ENCODE peak calls at places on chromosome 15, in eight cellular contexts. One of them, this sample, is unnamed.
A peak's percentile ranks its signal among the peaks of the same experiment; 100 is the strongest.

GRCh38 chr15:34588046-34588674 is 4.7 kb upstream of the GOLGA8B start:
- DNase-seq in A549: peak; percentile 71
- DNase-seq in tibial nerve: peak; percentile 68
- DNase-seq in upper lobe of right lung: no peak
- DNase-seq in PC-3: peak; percentile 80
- DNase-seq in brain microvascular endothelial cell: peak; percentile 80
- DNase-seq in left ventricle myocardium inferior: no peak
- DNase-seq in breast epithelium: peak; percentile 55
- DNase-seq in this sample: no peak

GRCh38 chr15:25512957-25513356 is 74.1 kb upstream of the UBE3A start:
- DNase-seq in A549: no peak
- DNase-seq in tibial nerve: no peak
- DNase-seq in upper lobe of right lung: no peak
- DNase-seq in PC-3: no peak
- DNase-seq in brain microvascular endothelial cell: no peak
- DNase-seq in left ventricle myocardium inferior: no peak
- DNase-seq in breast epithelium: no peak
- DNase-seq in this sample: no peak

GRCh38 chr15:28025413-28025812 is 73.7 kb downstream of the OCA2 start:
- DNase-seq in A549: no peak
- DNase-seq in tibial nerve: no peak
- DNase-seq in upper lobe of right lung: no peak
- DNase-seq in PC-3: no peak
- DNase-seq in brain microvascular endothelial cell: no peak
- DNase-seq in left ventricle myocardium inferior: no peak
- DNase-seq in breast epithelium: no peak
- DNase-seq in this sample: no peak

GRCh38 chr15:48978638-48979037 is 14.9 kb upstream of the SHC4 start:
- DNase-seq in A549: no peak
- DNase-seq in tibial nerve: no peak
- DNase-seq in upper lobe of right lung: no peak
- DNase-seq in PC-3: no peak
- DNase-seq in brain microvascular endothelial cell: no peak
- DNase-seq in left ventricle myocardium inferior: no peak
- DNase-seq in breast epithelium: no peak
- DNase-seq in this sample: no peak

GRCh38 chr15:98906712-98907083 is 100.9 kb downstream of the PGPEP1L start:
- DNase-seq in A549: no peak
- DNase-seq in tibial nerve: no peak
- DNase-seq in upper lobe of right lung: peak; percentile 81
- DNase-seq in PC-3: peak; percentile 67
- DNase-seq in brain microvascular endothelial cell: peak; percentile 53
- DNase-seq in left ventricle myocardium inferior: peak; percentile 55
- DNase-seq in breast epithelium: no peak
- DNase-seq in this sample: no peak

GRCh38 chr15:33789141-33789540 is 179.2 kb upstream of the CHRM5 start:
- DNase-seq in A549: no peak
- DNase-seq in tibial nerve: no peak
- DNase-seq in upper lobe of right lung: no peak
- DNase-seq in PC-3: no peak
- DNase-seq in brain microvascular endothelial cell: peak; percentile 28
- DNase-seq in left ventricle myocardium inferior: no peak
- DNase-seq in breast epithelium: no peak
- DNase-seq in this sample: no peak

GRCh38 chr15:62455441-62455921 is 290.4 kb upstream of the C2CD4B start:
- DNase-seq in A549: no peak
- DNase-seq in tibial nerve: no peak
- DNase-seq in upper lobe of right lung: no peak
- DNase-seq in PC-3: peak; percentile 83
- DNase-seq in brain microvascular endothelial cell: no peak
- DNase-seq in left ventricle myocardium inferior: peak; percentile 73
- DNase-seq in breast epithelium: no peak
- DNase-seq in this sample: no peak

GRCh38 chr15:50117628-50118027 is 1.4 kb downstream of the ATP8B4 start:
- DNase-seq in A549: no peak
- DNase-seq in tibial nerve: no peak
- DNase-seq in upper lobe of right lung: no peak
- DNase-seq in PC-3: no peak
- DNase-seq in brain microvascular endothelial cell: no peak
- DNase-seq in left ventricle myocardium inferior: no peak
- DNase-seq in breast epithelium: no peak
- DNase-seq in this sample: no peak

GRCh38 chr15:78387678-78388077 is 47.5 kb downstream of the CRABP1 start:
- DNase-seq in A549: no peak
- DNase-seq in tibial nerve: no peak
- DNase-seq in upper lobe of right lung: no peak
- DNase-seq in PC-3: no peak
- DNase-seq in brain microvascular endothelial cell: no peak
- DNase-seq in left ventricle myocardium inferior: no peak
- DNase-seq in breast epithelium: no peak
- DNase-seq in this sample: no peak

GRCh38 chr15:50916395-50916794 is 7.9 kb downstream of the AP4E1 start:
- DNase-seq in A549: no peak
- DNase-seq in tibial nerve: no peak
- DNase-seq in upper lobe of right lung: no peak
- DNase-seq in PC-3: no peak
- DNase-seq in brain microvascular endothelial cell: no peak
- DNase-seq in left ventricle myocardium inferior: no peak
- DNase-seq in breast epithelium: no peak
- DNase-seq in this sample: no peak

GRCh38 chr15:29952245-29952644 is 130.0 kb upstream of the TJP1 start:
- DNase-seq in A549: no peak
- DNase-seq in tibial nerve: no peak
- DNase-seq in upper lobe of right lung: no peak
- DNase-seq in PC-3: no peak
- DNase-seq in brain microvascular endothelial cell: no peak
- DNase-seq in left ventricle myocardium inferior: no peak
- DNase-seq in breast epithelium: no peak
- DNase-seq in this sample: no peak

GRCh38 chr15:71691700-71692417 is 118.5 kb upstream of the NR2E3 start:
- DNase-seq in A549: no peak
- DNase-seq in tibial nerve: peak; percentile 85
- DNase-seq in upper lobe of right lung: no peak
- DNase-seq in PC-3: peak; percentile 86
- DNase-seq in brain microvascular endothelial cell: peak; percentile 53
- DNase-seq in left ventricle myocardium inferior: no peak
- DNase-seq in breast epithelium: peak; percentile 75
- DNase-seq in this sample: no peak

GRCh38 chr15:63931556-63931955 is 97.8 kb upstream of the HERC1 start:
- DNase-seq in A549: no peak
- DNase-seq in tibial nerve: no peak
- DNase-seq in upper lobe of right lung: no peak
- DNase-seq in PC-3: no peak
- DNase-seq in brain microvascular endothelial cell: no peak
- DNase-seq in left ventricle myocardium inferior: no peak
- DNase-seq in breast epithelium: no peak
- DNase-seq in this sample: no peak

GRCh38 chr15:70424937-70425411 is 327.3 kb upstream of the TLE3 start:
- DNase-seq in A549: no peak
- DNase-seq in tibial nerve: no peak
- DNase-seq in upper lobe of right lung: no peak
- DNase-seq in PC-3: no peak
- DNase-seq in brain microvascular endothelial cell: no peak
- DNase-seq in left ventricle myocardium inferior: no peak
- DNase-seq in breast epithelium: no peak
- DNase-seq in this sample: no peak

GRCh38 chr15:62482715-62483429 is 317.8 kb upstream of the C2CD4B start:
- DNase-seq in A549: peak; percentile 45
- DNase-seq in tibial nerve: no peak
- DNase-seq in upper lobe of right lung: no peak
- DNase-seq in PC-3: peak; percentile 5
- DNase-seq in brain microvascular endothelial cell: peak; percentile 32
- DNase-seq in left ventricle myocardium inferior: no peak
- DNase-seq in breast epithelium: no peak
- DNase-seq in this sample: no peak

GRCh38 chr15:39756806-39757522 is 25.7 kb downstream of the FSIP1 start:
- DNase-seq in A549: no peak
- DNase-seq in tibial nerve: peak; percentile 78
- DNase-seq in upper lobe of right lung: no peak
- DNase-seq in PC-3: peak; percentile 79
- DNase-seq in brain microvascular endothelial cell: peak; percentile 47
- DNase-seq in left ventricle myocardium inferior: no peak
- DNase-seq in breast epithelium: no peak
- DNase-seq in this sample: no peak

GRCh38 chr15:63340878-63341277 is 40.8 kb downstream of the CA12 start:
- DNase-seq in A549: no peak
- DNase-seq in tibial nerve: no peak
- DNase-seq in upper lobe of right lung: no peak
- DNase-seq in PC-3: no peak
- DNase-seq in brain microvascular endothelial cell: no peak
- DNase-seq in left ventricle myocardium inferior: no peak
- DNase-seq in breast epithelium: no peak
- DNase-seq in this sample: no peak

GRCh38 chr15:91133511-91133910 is 33.5 kb downstream of the SV2B start:
- DNase-seq in A549: no peak
- DNase-seq in tibial nerve: no peak
- DNase-seq in upper lobe of right lung: no peak
- DNase-seq in PC-3: no peak
- DNase-seq in brain microvascular endothelial cell: no peak
- DNase-seq in left ventricle myocardium inferior: no peak
- DNase-seq in breast epithelium: no peak
- DNase-seq in this sample: peak; percentile 24

GRCh38 chr15:75761446-75762356 is 49.1 kb upstream of the CSPG4 start:
- DNase-seq in A549: no peak
- DNase-seq in tibial nerve: no peak
- DNase-seq in upper lobe of right lung: no peak
- DNase-seq in PC-3: no peak
- DNase-seq in brain microvascular endothelial cell: no peak
- DNase-seq in left ventricle myocardium inferior: no peak
- DNase-seq in breast epithelium: no peak
- DNase-seq in this sample: no peak

GRCh38 chr15:75753145-75753544 is 40.5 kb upstream of the CSPG4 start:
- DNase-seq in A549: no peak
- DNase-seq in tibial nerve: no peak
- DNase-seq in upper lobe of right lung: no peak
- DNase-seq in PC-3: no peak
- DNase-seq in brain microvascular endothelial cell: no peak
- DNase-seq in left ventricle myocardium inferior: no peak
- DNase-seq in breast epithelium: no peak
- DNase-seq in this sample: no peak

GRCh38 chr15:75763137-75763611 is 50.5 kb upstream of the CSPG4 start:
- DNase-seq in A549: no peak
- DNase-seq in tibial nerve: no peak
- DNase-seq in upper lobe of right lung: no peak
- DNase-seq in PC-3: no peak
- DNase-seq in brain microvascular endothelial cell: no peak
- DNase-seq in left ventricle myocardium inferior: no peak
- DNase-seq in breast epithelium: no peak
- DNase-seq in this sample: no peak

GRCh38 chr15:75760689-75761435 is 48.2 kb upstream of the CSPG4 start:
- DNase-seq in A549: no peak
- DNase-seq in tibial nerve: no peak
- DNase-seq in upper lobe of right lung: no peak
- DNase-seq in PC-3: no peak
- DNase-seq in brain microvascular endothelial cell: no peak
- DNase-seq in left ventricle myocardium inferior: no peak
- DNase-seq in breast epithelium: no peak
- DNase-seq in this sample: no peak

GRCh38 chr15:75758071-75758872 is 45.6 kb upstream of the CSPG4 start:
- DNase-seq in A549: peak; percentile 98
- DNase-seq in tibial nerve: peak; percentile 82
- DNase-seq in upper lobe of right lung: peak; percentile 93
- DNase-seq in PC-3: peak; percentile 64
- DNase-seq in brain microvascular endothelial cell: peak; percentile 80
- DNase-seq in left ventricle myocardium inferior: peak; percentile 89
- DNase-seq in breast epithelium: peak; percentile 79
- DNase-seq in this sample: peak; percentile 93
- TF ChIP-seq CTCF in A549: peak; percentile 37
- TF ChIP-seq CTCF in tibial nerve: peak; percentile 26
- TF ChIP-seq CTCF in upper lobe of right lung: peak; percentile 33
- TF ChIP-seq CTCF in PC-3: peak; percentile 14
- TF ChIP-seq CTCF in brain microvascular endothelial cell: peak; percentile 46
- TF ChIP-seq CTCF in left ventricle myocardium inferior: peak; percentile 35
- TF ChIP-seq CTCF in breast epithelium: no peak
- TF ChIP-seq CTCF in this sample: no peak

DNA sequence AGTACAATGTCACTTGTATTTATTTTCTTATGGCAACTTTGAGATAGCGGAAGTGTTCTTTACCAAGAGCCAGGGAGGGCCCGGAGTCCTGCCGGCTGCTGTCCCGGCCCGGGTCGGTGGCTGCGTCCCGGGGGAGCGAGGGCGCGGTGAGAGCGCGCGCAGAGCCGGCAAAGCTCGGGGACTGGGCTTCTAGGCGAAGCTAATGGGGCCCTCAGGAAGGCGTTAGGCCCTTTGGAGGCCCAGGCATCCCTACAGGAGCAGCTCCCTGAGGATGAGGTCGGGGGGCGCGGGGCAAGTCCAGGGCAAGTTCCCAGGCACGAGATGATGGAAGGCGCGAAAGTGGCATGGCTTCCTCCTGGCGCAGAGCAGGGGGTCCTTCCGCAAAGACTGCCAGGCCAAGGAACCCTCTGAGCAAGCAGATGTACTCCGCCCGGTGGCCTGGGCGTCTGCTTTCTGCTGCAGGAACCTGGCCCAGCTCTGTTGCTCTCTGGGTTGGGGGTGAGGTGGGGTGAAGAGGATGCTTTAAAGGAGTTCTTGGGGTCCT is 13.1 kb downstream of the NR2F2 start:
- DNase-seq in A549: no peak
- DNase-seq in tibial nerve: no peak
- DNase-seq in upper lobe of right lung: no peak
- DNase-seq in PC-3: no peak
- DNase-seq in brain microvascular endothelial cell: no peak
- DNase-seq in left ventricle myocardium inferior: no peak
- DNase-seq in breast epithelium: no peak
- DNase-seq in this sample: peak; percentile 69
- H3K27ac ChIP-seq in A549: no peak overlapping the region
- H3K27ac ChIP-seq in tibial nerve: peak overlapping the region; percentile 97
- H3K27ac ChIP-seq in upper lobe of right lung: peak overlapping the region; percentile 83
- H3K27ac ChIP-seq in PC-3: no peak overlapping the region
- H3K27ac ChIP-seq in brain microvascular endothelial cell: peak overlapping the region; percentile 77
- H3K27ac ChIP-seq in left ventricle myocardium inferior: peak overlapping the region; percentile 96
- H3K27ac ChIP-seq in breast epithelium: peak overlapping the region; percentile 95
- H3K27ac ChIP-seq in this sample: peak overlapping the region; percentile 94

GRCh38 chr15:67479781-67480180 is 41.1 kb upstream of the C15orf61 start:
- DNase-seq in A549: no peak
- DNase-seq in tibial nerve: no peak
- DNase-seq in upper lobe of right lung: no peak
- DNase-seq in PC-3: no peak
- DNase-seq in brain microvascular endothelial cell: no peak
- DNase-seq in left ventricle myocardium inferior: no peak
- DNase-seq in breast epithelium: no peak
- DNase-seq in this sample: no peak
- H3K4me3 ChIP-seq in A549: no peak overlapping the region
- H3K4me3 ChIP-seq in tibial nerve: no peak overlapping the region
- H3K4me3 ChIP-seq in upper lobe of right lung: no peak overlapping the region
- H3K4me3 ChIP-seq in PC-3: no peak overlapping the region
- H3K4me3 ChIP-seq in brain microvascular endothelial cell: no peak overlapping the region
- H3K4me3 ChIP-seq in left ventricle myocardium inferior: peak overlapping the region; percentile 25
- H3K4me3 ChIP-seq in breast epithelium: no peak overlapping the region
- H3K4me3 ChIP-seq in this sample: no peak overlapping the region

DNA sequence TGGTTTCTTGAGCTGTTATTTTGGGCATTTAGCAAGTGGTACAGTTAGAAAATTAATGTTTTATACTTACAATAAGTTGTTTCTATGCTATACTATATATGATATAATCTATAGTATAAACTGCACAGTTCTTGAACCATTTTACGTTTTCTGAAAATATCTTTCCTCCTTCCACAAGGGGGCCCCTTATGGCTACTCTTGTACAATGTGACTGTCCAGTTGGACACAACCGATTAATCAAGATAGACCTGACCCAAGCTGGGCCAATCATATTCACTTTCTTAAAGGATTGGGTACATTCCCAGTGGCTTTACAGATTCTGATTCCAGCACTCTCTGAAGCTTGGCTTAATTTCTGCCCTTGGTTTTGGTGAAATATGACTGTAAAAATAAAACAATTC is 953.4 kb downstream of the AGBL1 start:
- DNase-seq in A549: no peak
- DNase-seq in tibial nerve: no peak
- DNase-seq in upper lobe of right lung: no peak
- DNase-seq in PC-3: peak; percentile 46
- DNase-seq in brain microvascular endothelial cell: peak; percentile 1
- DNase-seq in left ventricle myocardium inferior: no peak
- DNase-seq in breast epithelium: no peak
- DNase-seq in this sample: no peak
- TF ChIP-seq CTCF in A549: no peak
- TF ChIP-seq CTCF in tibial nerve: no peak
- TF ChIP-seq CTCF in upper lobe of right lung: no peak
- TF ChIP-seq CTCF in PC-3: peak; percentile 43
- TF ChIP-seq CTCF in brain microvascular endothelial cell: peak; percentile 14
- TF ChIP-seq CTCF in left ventricle myocardium inferior: peak; percentile 16
- TF ChIP-seq CTCF in breast epithelium: no peak
- TF ChIP-seq CTCF in this sample: no peak